ENCODE peak calls at places on chromosome 15, in seven cellular contexts. Z is GM13977, R is Caco-2, V is mesothelial cell of epicardium, C is neural progenitor cell, L is foreskin fibroblast, I is body of pancreas. W is an unnamed sample.

GRCh38 chr15:37078000-37078399 is 22.3 kb downstream of the MEIS2 start:
- DNase-seq in R (no peak), L (no peak), C (no peak), V (no peak), Z (no peak), I (no peak), W (no peak)

GRCh38 chr15:25739687-25740121 is 123.4 kb downstream of the ATP10A start:
- DNase-seq in I (peak; percentile 19), L (peak; percentile 73), C (peak; percentile 61), R (no peak), V (no peak), Z (no peak), W (peak; percentile 37)

GRCh38 chr15:68420186-68420684 is 11.7 kb downstream of the ITGA11 start:
- DNase-seq in C (peak; percentile 68), V (no peak), I (no peak), R (no peak), L (no peak), Z (no peak), W (no peak)

GRCh38 chr15:68874788-68875187 is 54.1 kb upstream of the ANP32A start:
- DNase-seq in I (no peak), L (no peak), Z (no peak), C (no peak), V (no peak), R (no peak), W (no peak)

GRCh38 chr15:68364028-68364659 is 67.8 kb downstream of the ITGA11 start:
- DNase-seq in Z (no peak), I (no peak), L (no peak), C (no peak), V (no peak), R (no peak), W (no peak)

GRCh38 chr15:69806287-69806915 is 291.3 kb downstream of the TLE3 start:
- DNase-seq in V (no peak), C (no peak), Z (no peak), I (no peak), L (no peak), R (no peak), W (no peak)

GRCh38 chr15:39833515-39833981 is 50.9 kb upstream of the FSIP1 start:
- DNase-seq in V (no peak), Z (no peak), R (no peak), L (peak; percentile 74), I (no peak), C (no peak), W (peak; percentile 86)

GRCh38 chr15:74316116-74316515 is 51.3 kb downstream of the CYP11A1 start:
- DNase-seq in Z (no peak), L (no peak), R (no peak), C (no peak), I (no peak), V (no peak), W (no peak)

GRCh38 chr15:50358805-50359204 is 3.8 kb upstream of the GABPB1 start:
- DNase-seq in R (peak; percentile 44), Z (peak; percentile 50), V (no peak), I (peak; percentile 11), L (peak; percentile 68), C (peak; percentile 43), W (peak; percentile 66)

GRCh38 chr15:66133247-66133646 is 120.3 kb downstream of the MEGF11 start:
- DNase-seq in Z (no peak), C (no peak), L (no peak), V (no peak), R (no peak), I (no peak), W (no peak)
- TF ChIP-seq CTCF in Z (no peak), C (no peak), L (no peak), V (no peak), R (no peak), I (no peak), W (no peak)

GRCh38 chr15:32844118-32844711 is 126.4 kb downstream of the GREM1 start:
- DNase-seq in R (no peak), C (peak; percentile 27), V (no peak), I (no peak), Z (peak; percentile 36), L (peak; percentile 68), W (peak; percentile 30)
- TF ChIP-seq CTCF in R (peak; percentile 81), C (peak; percentile 68), V (peak; percentile 64), I (peak; percentile 46), Z (peak; percentile 66), L (peak; percentile 51), W (peak; percentile 89)

GRCh38 chr15:77497108-77497737 is 76.5 kb downstream of the HMG20A start:
- DNase-seq in L (peak; percentile 64), C (no peak), I (peak; percentile 86), V (no peak), R (no peak), Z (no peak), W (peak; percentile 15)
- TF ChIP-seq CTCF in L (no peak), C (no peak), I (no peak), V (no peak), R (no peak), Z (no peak), W (peak; percentile 71)

GRCh38 chr15:91887321-91887720 is 33.8 kb downstream of the SLCO3A1 start:
- DNase-seq in C (no peak), R (no peak), Z (no peak), V (no peak), I (no peak), L (no peak), W (no peak)

GRCh38 chr15:91885054-91885453 is 31.5 kb downstream of the SLCO3A1 start:
- DNase-seq in Z (no peak), L (no peak), C (no peak), V (no peak), I (no peak), R (no peak), W (no peak)

GRCh38 chr15:91884604-91885003 is 31.1 kb downstream of the SLCO3A1 start:
- DNase-seq in V (no peak), L (no peak), C (no peak), R (no peak), I (no peak), Z (no peak), W (no peak)

GRCh38 chr15:91886878-91887277 is 33.4 kb downstream of the SLCO3A1 start:
- DNase-seq in Z (no peak), L (no peak), V (no peak), I (no peak), R (no peak), C (no peak), W (no peak)

GRCh38 chr15:91885714-91886265 is 32.3 kb downstream of the SLCO3A1 start:
- DNase-seq in R (no peak), L (no peak), V (no peak), Z (no peak), I (no peak), C (peak; percentile 18), W (no peak)
- TF ChIP-seq CTCF in R (no peak), L (no peak), V (no peak), Z (no peak), I (no peak), C (peak; percentile 34), W (no peak)

DNA sequence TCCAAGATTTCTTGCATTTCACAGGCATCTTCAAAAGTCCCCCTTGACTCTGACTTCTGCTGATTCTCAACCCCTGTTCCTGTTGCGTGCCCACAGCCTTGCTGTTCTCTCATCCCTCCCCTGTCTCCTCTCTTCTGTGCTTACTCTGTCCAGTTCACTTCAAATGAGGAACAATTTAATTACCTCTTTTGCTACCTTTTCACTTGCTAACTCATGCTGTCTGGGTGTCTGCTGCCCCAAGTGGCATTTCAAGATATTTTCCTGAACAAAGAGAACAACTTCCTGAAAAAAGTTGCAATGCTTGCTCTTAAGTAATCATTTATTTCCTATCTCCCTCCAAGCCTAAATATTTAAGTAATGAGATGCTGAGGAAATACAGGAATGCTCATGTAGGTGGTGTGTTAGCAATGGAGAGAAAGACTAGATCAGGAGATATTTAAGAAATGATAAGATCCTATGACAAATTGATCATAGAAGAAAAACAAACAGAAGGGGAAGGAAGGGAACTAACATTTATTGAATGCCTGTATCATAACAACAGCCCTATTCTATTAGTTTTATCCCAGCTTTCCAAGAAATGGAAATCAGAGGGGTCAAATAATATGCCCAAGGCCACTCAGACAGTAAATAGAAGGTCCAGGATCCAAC is 42.2 kb downstream of the SV2B start:
- DNase-seq in L (peak; percentile 1), V (no peak), Z (peak; percentile 31), I (peak; percentile 9), C (peak; percentile 22), R (no peak), W (no peak)
- TF ChIP-seq CTCF in L (peak; percentile 29), V (no peak), Z (peak; percentile 69), I (peak; percentile 40), C (peak; percentile 65), R (peak; percentile 34), W (peak; percentile 42)

GRCh38 chr15:82100116-82100795 is 54.4 kb upstream of the MEX3B start:
- DNase-seq in R (no peak), I (no peak), L (peak; percentile 79), Z (no peak), V (no peak), C (peak; percentile 15), W (no peak)

GRCh38 chr15:82106671-82107070 is 60.9 kb upstream of the MEX3B start:
- DNase-seq in Z (no peak), L (no peak), I (no peak), C (no peak), V (no peak), R (no peak), W (no peak)

GRCh38 chr15:82105458-82106205 is 59.8 kb upstream of the MEX3B start:
- DNase-seq in I (peak; percentile 82), L (peak; percentile 70), C (no peak), V (no peak), R (no peak), Z (no peak), W (peak; percentile 63)

GRCh38 chr15:82098674-82099073 is 52.9 kb upstream of the MEX3B start:
- DNase-seq in Z (no peak), L (no peak), I (no peak), C (no peak), V (no peak), R (no peak), W (no peak)

DNA sequence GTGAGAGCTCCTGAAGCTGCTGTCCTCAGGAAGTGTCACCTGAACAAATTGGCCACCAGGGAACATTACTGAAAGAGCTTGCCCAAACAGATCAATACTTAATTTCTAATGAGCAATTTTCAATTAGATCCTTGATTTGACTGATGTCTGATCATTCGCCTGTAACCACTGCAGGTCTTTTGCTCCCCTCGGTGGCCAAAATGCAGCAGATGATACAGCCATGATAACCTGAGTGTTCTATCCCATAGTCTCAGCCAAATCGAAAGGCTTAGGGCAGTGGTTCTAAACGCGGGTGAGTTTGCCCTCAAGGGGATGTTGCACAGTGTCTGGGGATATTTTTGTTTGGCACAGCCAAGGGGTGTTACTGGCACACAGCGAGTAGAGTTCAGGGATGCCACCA is 57.7 kb upstream of the MEX3B start:
- DNase-seq in C (no peak), V (no peak), L (no peak), Z (no peak), I (no peak), R (no peak), W (no peak)
- TF ChIP-seq CTCF in C (peak; percentile 19), V (no peak), L (peak; percentile 2), Z (no peak), I (no peak), R (no peak), W (peak; percentile 52)

W was measured in HFFc6.